ENCODE peak calls at places on chromosomes 12 and 14, in nine cellular contexts. J, F, O, K, C, S, M, A and X are unnamed samples.

GRCh38 chr14:31487891-31488290 is at the start of gene GPR33:
- DNase-seq in J (no peak), F (no peak), O (no peak), K (no peak), C (no peak), S (no peak), M (no peak), A (no peak), X (no peak)

GRCh38 chr14:53391156-53391555 is 238.0 kb upstream of the DDHD1 start:
- DNase-seq in J (peak), F (peak), O (peak), K (peak), C (peak), S (peak), M (no peak), A (peak), X (no peak)

GRCh38 chr14:95225251-95225887 is 68.0 kb upstream of the DICER1 start:
- DNase-seq in J (no peak), F (no peak), O (no peak), K (no peak), C (no peak), S (no peak), M (no peak), A (no peak), X (no peak)

GRCh38 chr14:22047105-22047504 is 373.5 kb upstream of the OR4E1 start:
- DNase-seq in J (peak), F (no peak), O (no peak), K (no peak), C (no peak), S (no peak), M (no peak), A (peak), X (peak)

GRCh38 chr14:53701108-53701875 is 255.3 kb downstream of the BMP4 start:
- DNase-seq in J (no peak), F (no peak), O (no peak), K (no peak), C (no peak), S (no peak), M (no peak), A (no peak), X (peak)

GRCh38 chr14:66514206-66514605 is 6.3 kb downstream of the GPHN start:
- DNase-seq in J (peak), F (no peak), O (no peak), K (no peak), C (peak), S (no peak), M (no peak), A (peak), X (no peak)

GRCh38 chr14:21346532-21347135 is 37.2 kb downstream of the SUPT16H start:
- DNase-seq in J (no peak), F (peak), O (peak), K (peak), C (no peak), S (peak), M (no peak), A (no peak), X (no peak)

GRCh38 chr12:124741211-124741610 is 122.5 kb downstream of the SCARB1 start:
- DNase-seq in J (no peak), F (no peak), O (no peak), K (no peak), C (no peak), S (no peak), M (no peak), A (no peak), X (no peak)

GRCh38 chr14:65334765-65335411 is 77.6 kb upstream of the FUT8 start:
- DNase-seq in J (no peak), F (no peak), O (no peak), K (no peak), C (no peak), S (no peak), M (peak), A (peak), X (no peak)

GRCh38 chr14:39229222-39229543 is 4.5 kb upstream of the MIA2 start:
- DNase-seq in J (no peak), F (no peak), O (peak), K (peak), C (no peak), S (no peak), M (no peak), A (peak), X (peak)

GRCh38 chr12:95623554-95624170 is 72.4 kb upstream of the USP44 start:
- DNase-seq in J (peak), F (peak), O (peak), K (peak), C (peak), S (no peak), M (peak), A (peak), X (peak)
- TF ChIP-seq CTCF in J (peak), F (peak), O (peak), K (peak), C (peak), S (peak), M (peak), A (peak), X (peak)

DNA sequence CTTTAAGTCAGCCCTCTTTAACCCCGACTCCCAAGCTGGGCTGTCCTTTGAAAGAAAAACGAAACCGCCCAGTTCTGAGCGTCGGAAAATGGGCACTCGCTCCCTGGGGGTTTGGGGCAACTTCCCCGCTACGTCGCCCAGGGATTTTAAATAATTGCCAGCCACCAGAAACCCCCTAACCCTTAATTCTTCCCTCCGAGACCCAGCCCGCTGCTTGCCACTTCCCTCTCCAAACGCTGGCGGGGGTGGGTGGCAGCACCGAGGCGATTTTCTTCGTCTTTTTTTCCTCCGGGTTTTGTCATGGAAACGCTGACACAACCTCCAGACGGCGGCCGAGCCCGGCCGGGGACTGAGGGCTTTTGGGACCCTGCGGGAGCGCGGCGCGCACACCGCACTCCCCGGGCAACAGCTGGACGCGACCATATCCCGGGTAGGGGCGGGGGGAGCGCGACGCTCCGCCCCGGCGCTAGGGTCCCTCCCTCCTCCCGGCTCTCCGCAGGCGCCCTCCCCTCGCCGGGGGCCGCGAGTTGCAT is at the start of gene CHST11:
- DNase-seq in J (peak), F (peak), O (peak), K (peak), C (peak), S (peak), M (peak), A (peak), X (peak)
- TF ChIP-seq CTCF in J (no peak), F (peak), O (peak), K (peak), C (peak), S (peak), M (no peak), A (peak), X (no peak)

DNA sequence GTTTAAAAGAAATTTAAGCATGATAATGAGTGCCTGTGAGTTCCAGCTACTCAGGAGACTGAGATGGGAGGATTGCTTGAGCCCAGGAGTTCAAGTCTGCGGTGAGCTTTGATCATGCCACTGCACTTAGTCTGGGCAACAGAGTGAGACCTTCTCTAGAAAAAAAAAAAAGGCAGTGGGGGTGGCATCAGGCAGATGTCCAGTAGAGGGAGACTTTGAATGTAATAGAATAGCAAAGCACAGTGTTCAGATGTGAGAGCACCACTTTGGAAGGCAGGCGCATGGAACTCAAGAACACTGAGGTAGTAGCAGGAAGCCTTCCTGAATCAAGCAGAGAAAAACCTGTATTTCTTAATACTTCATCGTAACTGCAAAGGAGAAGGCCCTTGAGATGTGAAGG is 394.5 kb upstream of the GARIN6 start:
- DNase-seq in J (peak), F (no peak), O (no peak), K (no peak), C (no peak), S (no peak), M (no peak), A (no peak), X (no peak)
- TF ChIP-seq CTCF in J (peak), F (no peak), O (no peak), K (no peak), C (no peak), S (no peak), M (no peak), A (peak), X (peak)

DNA sequence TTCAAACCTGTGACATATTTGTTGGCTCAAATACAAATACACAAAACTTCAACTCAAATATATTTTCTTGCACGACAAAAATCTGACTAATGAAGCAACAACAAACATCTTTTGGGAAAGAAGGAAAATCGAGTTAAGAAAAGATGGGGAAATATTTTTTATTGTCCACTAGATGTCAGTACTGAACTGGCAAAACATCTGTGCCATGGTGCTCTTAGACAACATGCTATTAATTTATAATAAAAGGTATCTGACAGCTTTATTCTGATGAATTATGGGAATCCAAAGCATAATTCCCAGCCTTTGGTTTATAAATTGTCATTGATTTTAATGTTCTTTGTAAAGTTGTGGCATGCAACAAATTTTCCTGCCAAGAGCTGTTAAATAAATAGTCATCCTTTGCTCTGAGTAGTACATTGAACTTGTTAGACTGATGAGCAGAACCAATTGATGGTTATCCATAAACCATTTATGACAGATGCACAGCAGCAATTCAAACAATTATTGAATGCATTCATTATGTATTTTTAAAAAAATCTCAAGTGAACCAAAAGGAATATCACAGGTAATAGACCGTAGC is 231.2 kb downstream of the ETNK1 start:
- DNase-seq in J (peak), F (peak), O (peak), K (peak), C (peak), S (no peak), M (no peak), A (peak), X (no peak)
- TF ChIP-seq CTCF in J (peak), F (peak), O (peak), K (peak), C (peak), S (peak), M (peak), A (peak), X (peak)

DNA sequence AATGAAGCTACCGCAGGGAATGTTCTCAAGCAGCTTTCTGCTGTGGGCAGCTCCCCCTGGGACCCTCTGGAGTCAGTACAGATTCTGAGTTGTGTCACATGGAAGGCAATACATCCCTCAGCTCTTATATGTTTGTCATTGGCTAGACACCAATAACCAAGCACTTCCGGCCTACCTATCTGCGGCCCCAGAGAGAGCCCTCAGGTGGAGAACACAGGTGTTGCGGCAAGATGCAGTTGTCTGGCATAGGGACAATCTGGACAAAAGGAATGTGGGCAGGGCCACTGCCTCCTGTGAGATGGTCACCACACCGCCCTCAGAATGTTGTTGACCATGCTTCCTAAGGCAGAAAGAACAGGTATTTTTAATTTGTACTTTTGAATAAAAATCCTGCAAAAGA is 118.7 kb downstream of the BRMS1L start:
- DNase-seq in J (peak), F (no peak), O (no peak), K (no peak), C (no peak), S (no peak), M (peak), A (peak), X (peak)
- TF ChIP-seq CTCF in J (no peak), F (no peak), O (no peak), K (no peak), C (no peak), S (peak), M (no peak), A (peak), X (no peak)

GRCh38 chr14:51552768-51553426 is 98.8 kb upstream of the FRMD6 start:
- DNase-seq in J (peak), F (no peak), O (no peak), K (peak), C (no peak), S (no peak), M (no peak), A (peak), X (no peak)

GRCh38 chr14:51552275-51552674 is 99.4 kb upstream of the FRMD6 start:
- DNase-seq in J (peak), F (no peak), O (no peak), K (no peak), C (no peak), S (no peak), M (peak), A (no peak), X (no peak)

GRCh38 chr14:51554339-51554920 is 97.3 kb upstream of the FRMD6 start:
- DNase-seq in J (peak), F (peak), O (peak), K (peak), C (peak), S (no peak), M (no peak), A (no peak), X (no peak)

GRCh38 chr14:51554953-51555352 is 96.8 kb upstream of the FRMD6 start:
- DNase-seq in J (peak), F (peak), O (peak), K (peak), C (peak), S (no peak), M (no peak), A (no peak), X (no peak)
- TF ChIP-seq CTCF in J (no peak), F (peak), O (peak), K (peak), C (no peak), S (no peak), M (no peak), A (peak), X (no peak)

DNA sequence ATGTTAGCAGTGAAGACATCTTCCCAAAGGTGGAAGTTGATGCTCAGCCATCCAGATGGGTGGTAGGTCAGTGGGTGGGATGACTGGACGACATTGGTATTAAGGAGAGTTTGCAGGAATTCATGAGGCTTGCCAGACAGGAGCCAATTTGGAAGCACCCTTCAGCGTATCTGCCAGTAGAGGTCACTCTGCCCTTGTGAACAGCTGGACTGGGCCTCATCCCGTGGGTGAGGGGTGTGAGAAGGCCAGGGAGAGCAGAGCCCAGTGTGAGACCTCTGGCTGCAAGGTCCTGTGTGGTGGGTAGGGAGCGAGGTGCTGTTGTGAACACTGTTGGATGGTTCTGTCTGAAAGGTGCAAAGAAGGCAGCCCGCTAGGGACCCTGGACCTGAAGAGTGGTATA is 37.7 kb downstream of the SLC5A8 start:
- DNase-seq in J (no peak), F (no peak), O (peak), K (peak), C (peak), S (no peak), M (peak), A (peak), X (no peak)
- TF ChIP-seq CTCF in J (no peak), F (no peak), O (no peak), K (no peak), C (no peak), S (no peak), M (peak), A (no peak), X (no peak)

GRCh38 chr12:39145175-39145999 is 240.0 kb upstream of the CPNE8 start:
- DNase-seq in J (peak), F (no peak), O (no peak), K (peak), C (peak), S (no peak), M (peak), A (peak), X (peak)
- TF ChIP-seq CTCF in J (peak), F (no peak), O (no peak), K (no peak), C (peak), S (peak), M (peak), A (peak), X (no peak)